ENCODE peak calls at places on chromosome 1, in seven cellular contexts. H, L, Q, A, T, B and O are unnamed samples.

GRCh38 chr1:231626951-231627614 is 493 bp downstream of the DISC1 start:
- DNase-seq in B (peak; percentile 57), L (peak; percentile 85), A (peak; percentile 53), Q (peak; percentile 66), T (peak; percentile 74), H (peak; percentile 23), O (peak; percentile 63)

GRCh38 chr1:155976913-155977606 is 1.3 kb downstream of the ARHGEF2 start:
- DNase-seq in B (no peak), H (no peak), T (no peak), A (no peak), L (no peak), Q (no peak), O (no peak)

GRCh38 chr1:85555867-85556577 is 24.5 kb upstream of the CCN1 start:
- DNase-seq in B (no peak), Q (no peak), A (no peak), H (no peak), L (no peak), T (no peak), O (no peak)

GRCh38 chr1:15510611-15511405 is 13.2 kb downstream of the CASP9 start:
- DNase-seq in L (no peak), Q (no peak), B (no peak), H (no peak), T (no peak), A (no peak), O (no peak)

GRCh38 chr1:17377325-17377953 is 5.4 kb downstream of the PADI6 start:
- DNase-seq in H (no peak), Q (no peak), A (no peak), L (no peak), T (no peak), B (no peak), O (no peak)

GRCh38 chr1:155463865-155464264 is 98.7 kb downstream of the ASH1L start:
- DNase-seq in B (no peak), L (no peak), H (no peak), T (no peak), Q (no peak), A (peak; percentile 86), O (no peak)

GRCh38 chr1:94271373-94271772 is 34.0 kb upstream of the ARHGAP29 start:
- DNase-seq in Q (no peak), H (no peak), A (no peak), L (no peak), T (no peak), B (no peak), O (no peak)

GRCh38 chr1:19643602-19644419 is at the start of gene NBL1:
- DNase-seq in Q (peak; percentile 72), H (no peak), T (peak; percentile 83), A (peak; percentile 79), B (peak; percentile 60), L (no peak), O (peak; percentile 68)

GRCh38 chr1:71521655-71522264 is 440.9 kb upstream of the ZRANB2 start:
- DNase-seq in T (no peak), H (no peak), A (peak; percentile 77), Q (no peak), B (peak; percentile 54), L (no peak), O (peak; percentile 51)

GRCh38 chr1:41726899-41727748 is 191.6 kb downstream of the HIVEP3 start:
- DNase-seq in H (no peak), B (peak; percentile 23), L (no peak), Q (peak; percentile 64), A (no peak), T (peak; percentile 69), O (no peak)

GRCh38 chr1:222654849-222655248 is 37.0 kb downstream of the MIA3 start:
- DNase-seq in A (peak; percentile 14), B (no peak), H (no peak), Q (peak; percentile 29), L (no peak), T (no peak), O (no peak)

GRCh38 chr1:31831397-31832378 is 15.9 kb upstream of the SPOCD1 start:
- DNase-seq in B (no peak), T (no peak), L (no peak), A (no peak), Q (no peak), H (no peak), O (no peak)

GRCh38 chr1:76209238-76209637 is 134.7 kb downstream of the ST6GALNAC3 start:
- DNase-seq in L (no peak), T (no peak), A (no peak), Q (no peak), B (no peak), H (no peak), O (no peak)

GRCh38 chr1:12345350-12346217 is 115.8 kb downstream of the VPS13D start:
- DNase-seq in B (no peak), H (no peak), L (no peak), T (no peak), Q (no peak), A (no peak), O (no peak)

GRCh38 chr1:89335486-89335885 is 28.4 kb upstream of the GBP6 start:
- DNase-seq in T (no peak), Q (no peak), A (no peak), H (no peak), B (no peak), L (no peak), O (no peak)

DNA sequence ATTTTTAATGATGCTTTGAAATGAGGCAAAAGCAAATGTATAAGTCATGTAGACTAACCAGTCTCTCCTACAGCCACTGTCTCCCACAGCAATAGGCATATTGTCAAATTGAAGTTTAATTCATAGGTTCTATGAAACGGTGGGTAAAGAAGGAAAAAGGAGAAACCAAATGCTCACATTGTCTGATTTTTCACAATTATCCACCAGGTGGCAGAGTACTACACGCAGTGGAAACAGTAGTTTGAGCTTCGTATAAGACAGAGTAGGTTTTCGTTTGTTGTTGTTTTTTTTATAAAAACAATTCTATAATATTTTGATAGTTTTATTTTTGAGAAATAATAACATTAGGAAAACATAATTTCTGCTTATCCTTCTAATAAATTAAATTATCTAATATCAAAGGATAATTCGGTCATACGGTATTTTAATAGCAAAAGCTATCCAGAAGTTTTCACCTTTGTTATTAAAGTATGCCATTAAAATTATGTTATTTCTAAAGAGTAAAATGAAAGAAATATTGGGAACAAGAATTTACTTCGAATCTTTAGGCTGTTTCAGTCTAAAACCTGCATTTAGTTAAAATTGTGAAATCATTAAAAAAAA is 39.1 kb downstream of the TYW3 start:
- DNase-seq in B (peak; percentile 7), H (no peak), Q (no peak), T (no peak), A (peak; percentile 63), L (no peak), O (peak; percentile 44)
- TF ChIP-seq CTCF in B (peak; percentile 71), H (peak; percentile 84), Q (peak; percentile 49), T (peak; percentile 75), A (peak; percentile 70), L (peak; percentile 80), O (peak; percentile 53)

GRCh38 chr1:28982198-28982597 is 67.8 kb downstream of the EPB41 start:
- DNase-seq in H (no peak), T (no peak), Q (no peak), A (no peak), L (no peak), B (no peak), O (no peak)

GRCh38 chr1:28983091-28983490 is 68.7 kb downstream of the EPB41 start:
- DNase-seq in Q (no peak), T (no peak), H (no peak), A (no peak), B (no peak), L (no peak), O (no peak)

GRCh38 chr1:28984311-28984684 is 69.9 kb downstream of the EPB41 start:
- DNase-seq in Q (no peak), T (no peak), H (no peak), L (no peak), A (no peak), B (no peak), O (no peak)

GRCh38 chr1:28985427-28985826 is 71.1 kb downstream of the EPB41 start:
- DNase-seq in H (no peak), T (no peak), Q (no peak), L (no peak), A (no peak), B (no peak), O (no peak)

GRCh38 chr1:28983509-28984310 is 69.3 kb downstream of the EPB41 start:
- DNase-seq in L (no peak), A (no peak), H (no peak), B (peak; percentile 82), T (peak; percentile 21), Q (no peak), O (no peak)
- TF ChIP-seq CTCF in L (peak; percentile 13), A (no peak), H (peak; percentile 25), B (peak; percentile 49), T (no peak), Q (no peak), O (no peak)

GRCh38 chr1:147751346-147751745 is 9.1 kb downstream of the GJA5 start:
- DNase-seq in B (no peak), L (peak; percentile 62), Q (no peak), A (no peak), H (no peak), T (no peak), O (no peak)
- TF ChIP-seq CTCF in B (no peak), L (no peak), Q (no peak), A (no peak), H (no peak), T (no peak), O (no peak)

GRCh38 chr1:25442178-25442577 is 11.5 kb downstream of the MACO1 start:
- DNase-seq in L (no peak), H (no peak), T (no peak), B (no peak), Q (no peak), A (no peak), O (no peak)
- TF ChIP-seq CTCF in L (no peak), H (no peak), T (no peak), B (peak; percentile 15), Q (no peak), A (no peak), O (no peak)

GRCh38 chr1:223714849-223715709 is 2.7 kb downstream of the CAPN2 start:
- DNase-seq in T (no peak), Q (peak; percentile 42), B (no peak), H (no peak), L (no peak), A (peak; percentile 83), O (peak; percentile 89)
- TF ChIP-seq CTCF in T (no peak), Q (no peak), B (no peak), H (no peak), L (peak; percentile 12), A (no peak), O (no peak)

DNA sequence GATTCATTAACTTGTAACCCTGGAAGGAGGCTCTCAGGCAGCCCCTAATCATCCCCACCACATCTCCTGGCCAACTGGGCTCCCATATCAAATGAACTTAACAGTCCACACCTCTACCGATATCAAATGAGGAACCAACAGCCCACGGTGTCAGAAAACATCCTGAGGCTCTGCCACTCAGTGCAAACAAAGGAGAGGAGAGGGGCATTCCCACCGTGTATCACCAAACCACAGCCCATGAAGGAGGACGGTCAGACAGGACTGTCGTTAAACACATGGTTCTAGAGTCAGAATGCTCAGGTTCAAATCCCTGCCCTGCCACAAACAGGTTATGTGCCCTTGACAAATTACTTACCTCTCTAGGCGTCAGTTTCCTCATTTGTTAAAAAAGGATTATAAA is 52.5 kb downstream of the ERI3 start:
- DNase-seq in L (no peak), T (no peak), B (no peak), A (no peak), H (no peak), Q (no peak), O (no peak)
- TF ChIP-seq CTCF in L (no peak), T (no peak), B (no peak), A (no peak), H (no peak), Q (no peak), O (no peak)